ENCODE peak calls at places on chromosomes 11 and 22, in seven cellular contexts. One of them, this sample, is unnamed.

GRCh38 chr11:26228778-26229177 is 103.2 kb upstream of the ANO3 start:
- DNase-seq in AG04449: no peak
- DNase-seq in brain microvascular endothelial cell: peak; percentile 28
- DNase-seq in esophagus squamous epithelium: no peak
- DNase-seq in AG09309: no peak
- DNase-seq in fibroblast of lung: peak; percentile 52
- DNase-seq in heart left ventricle: no peak
- DNase-seq in this sample: no peak

GRCh38 chr22:37472418-37473006 is 13.7 kb downstream of the MFNG start:
- DNase-seq in AG04449: no peak
- DNase-seq in brain microvascular endothelial cell: no peak
- DNase-seq in esophagus squamous epithelium: no peak
- DNase-seq in AG09309: no peak
- DNase-seq in fibroblast of lung: no peak
- DNase-seq in heart left ventricle: no peak
- DNase-seq in this sample: no peak

GRCh38 chr22:43996981-43997265 is 27.2 kb upstream of the PARVB start:
- DNase-seq in AG04449: no peak
- DNase-seq in brain microvascular endothelial cell: no peak
- DNase-seq in esophagus squamous epithelium: no peak
- DNase-seq in AG09309: no peak
- DNase-seq in fibroblast of lung: no peak
- DNase-seq in heart left ventricle: no peak
- DNase-seq in this sample: no peak

GRCh38 chr11:69531071-69531716 is 49.7 kb downstream of the LINC01488 start:
- DNase-seq in AG04449: no peak
- DNase-seq in brain microvascular endothelial cell: no peak
- DNase-seq in esophagus squamous epithelium: no peak
- DNase-seq in AG09309: no peak
- DNase-seq in fibroblast of lung: no peak
- DNase-seq in heart left ventricle: no peak
- DNase-seq in this sample: no peak

GRCh38 chr22:29096736-29097669 is 24.2 kb downstream of the KREMEN1 start:
- DNase-seq in AG04449: no peak
- DNase-seq in brain microvascular endothelial cell: no peak
- DNase-seq in esophagus squamous epithelium: no peak
- DNase-seq in AG09309: no peak
- DNase-seq in fibroblast of lung: no peak
- DNase-seq in heart left ventricle: peak; percentile 27
- DNase-seq in this sample: no peak

GRCh38 chr11:29989181-29989580 is 27.6 kb downstream of the KCNA4 start:
- DNase-seq in AG04449: no peak
- DNase-seq in brain microvascular endothelial cell: no peak
- DNase-seq in esophagus squamous epithelium: no peak
- DNase-seq in AG09309: no peak
- DNase-seq in fibroblast of lung: peak; percentile 0
- DNase-seq in heart left ventricle: no peak
- DNase-seq in this sample: no peak

GRCh38 chr11:36186797-36187196 is 102.4 kb downstream of the COMMD9 start:
- DNase-seq in AG04449: no peak
- DNase-seq in brain microvascular endothelial cell: no peak
- DNase-seq in esophagus squamous epithelium: no peak
- DNase-seq in AG09309: no peak
- DNase-seq in fibroblast of lung: no peak
- DNase-seq in heart left ventricle: no peak
- DNase-seq in this sample: no peak

GRCh38 chr11:20127671-20128527 is 32.4 kb downstream of the DBX1 start:
- DNase-seq in AG04449: no peak
- DNase-seq in brain microvascular endothelial cell: peak; percentile 64
- DNase-seq in esophagus squamous epithelium: no peak
- DNase-seq in AG09309: no peak
- DNase-seq in fibroblast of lung: peak; percentile 57
- DNase-seq in heart left ventricle: peak; percentile 72
- DNase-seq in this sample: no peak

GRCh38 chr11:128814856-128815705 is 52.0 kb downstream of the KCNJ1 start:
- DNase-seq in AG04449: peak; percentile 85
- DNase-seq in brain microvascular endothelial cell: peak; percentile 76
- DNase-seq in esophagus squamous epithelium: no peak
- DNase-seq in AG09309: peak; percentile 88
- DNase-seq in fibroblast of lung: peak; percentile 83
- DNase-seq in heart left ventricle: peak; percentile 73
- DNase-seq in this sample: no peak

GRCh38 chr11:121520243-121521144 is 67.7 kb upstream of the SORL1-AS1 start:
- DNase-seq in AG04449: peak; percentile 53
- DNase-seq in brain microvascular endothelial cell: peak; percentile 42
- DNase-seq in esophagus squamous epithelium: no peak
- DNase-seq in AG09309: peak; percentile 39
- DNase-seq in fibroblast of lung: peak; percentile 80
- DNase-seq in heart left ventricle: no peak
- DNase-seq in this sample: no peak

GRCh38 chr22:41524283-41524682 is 20.0 kb downstream of the POLR3H start:
- DNase-seq in AG04449: no peak
- DNase-seq in brain microvascular endothelial cell: peak; percentile 52
- DNase-seq in esophagus squamous epithelium: no peak
- DNase-seq in AG09309: no peak
- DNase-seq in fibroblast of lung: no peak
- DNase-seq in heart left ventricle: peak; percentile 60
- DNase-seq in this sample: no peak

GRCh38 chr11:2791139-2791520 is 91.3 kb upstream of the KCNQ1OT1 start:
- DNase-seq in AG04449: no peak
- DNase-seq in brain microvascular endothelial cell: no peak
- DNase-seq in esophagus squamous epithelium: no peak
- DNase-seq in AG09309: no peak
- DNase-seq in fibroblast of lung: no peak
- DNase-seq in heart left ventricle: peak; percentile 4
- DNase-seq in this sample: no peak

GRCh38 chr22:31400023-31400397 is 606 bp downstream of the DRG1 start:
- DNase-seq in AG04449: no peak
- DNase-seq in brain microvascular endothelial cell: peak; percentile 14
- DNase-seq in esophagus squamous epithelium: no peak
- DNase-seq in AG09309: no peak
- DNase-seq in fibroblast of lung: peak; percentile 39
- DNase-seq in heart left ventricle: no peak
- DNase-seq in this sample: peak; percentile 3

GRCh38 chr22:20316217-20316843 is 3.5 kb downstream of the DGCR6L start:
- DNase-seq in AG04449: no peak
- DNase-seq in brain microvascular endothelial cell: no peak
- DNase-seq in esophagus squamous epithelium: no peak
- DNase-seq in AG09309: no peak
- DNase-seq in fibroblast of lung: no peak
- DNase-seq in heart left ventricle: no peak
- DNase-seq in this sample: no peak

GRCh38 chr11:11845066-11845465 is 3.3 kb downstream of the USP47 start:
- DNase-seq in AG04449: no peak
- DNase-seq in brain microvascular endothelial cell: no peak
- DNase-seq in esophagus squamous epithelium: no peak
- DNase-seq in AG09309: no peak
- DNase-seq in fibroblast of lung: no peak
- DNase-seq in heart left ventricle: no peak
- DNase-seq in this sample: no peak

GRCh38 chr11:118610773-118611432 is 3.5 kb downstream of the PHLDB1 start:
- DNase-seq in AG04449: no peak
- DNase-seq in brain microvascular endothelial cell: peak; percentile 61
- DNase-seq in esophagus squamous epithelium: no peak
- DNase-seq in AG09309: no peak
- DNase-seq in fibroblast of lung: peak; percentile 54
- DNase-seq in heart left ventricle: peak; percentile 87
- DNase-seq in this sample: no peak

GRCh38 chr22:23036684-23037428 is 33.5 kb upstream of the GNAZ start:
- DNase-seq in AG04449: peak; percentile 7
- DNase-seq in brain microvascular endothelial cell: no peak
- DNase-seq in esophagus squamous epithelium: no peak
- DNase-seq in AG09309: peak; percentile 7
- DNase-seq in fibroblast of lung: peak; percentile 9
- DNase-seq in heart left ventricle: no peak
- DNase-seq in this sample: no peak

GRCh38 chr11:76161261-76161961 is 44.9 kb downstream of the WNT11 start:
- DNase-seq in AG04449: no peak
- DNase-seq in brain microvascular endothelial cell: no peak
- DNase-seq in esophagus squamous epithelium: no peak
- DNase-seq in AG09309: no peak
- DNase-seq in fibroblast of lung: no peak
- DNase-seq in heart left ventricle: peak; percentile 52
- DNase-seq in this sample: no peak

DNA sequence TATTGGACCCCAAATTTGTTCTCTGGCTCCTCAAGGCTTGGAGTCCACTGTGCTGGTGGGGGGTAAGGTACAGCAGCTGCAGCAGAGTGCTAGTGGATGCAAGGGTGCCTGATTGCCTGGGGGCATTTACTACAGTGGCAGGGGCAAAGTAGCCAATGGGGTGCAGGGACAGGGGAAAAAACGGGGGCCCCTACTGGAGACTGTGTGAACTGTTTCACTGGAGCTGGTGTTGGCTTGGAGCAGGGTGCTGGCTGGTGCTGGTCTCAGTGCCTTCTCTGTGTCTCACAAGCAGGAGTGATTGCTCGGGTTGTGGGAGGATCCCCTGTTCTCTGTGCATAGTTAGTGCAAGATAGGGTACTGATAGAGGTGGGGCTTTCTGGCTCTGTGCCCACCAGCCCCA is 935.9 kb downstream of the JRKL start:
- DNase-seq in AG04449: no peak
- DNase-seq in brain microvascular endothelial cell: no peak
- DNase-seq in esophagus squamous epithelium: no peak
- DNase-seq in AG09309: no peak
- DNase-seq in fibroblast of lung: no peak
- DNase-seq in heart left ventricle: no peak
- DNase-seq in this sample: no peak
- TF ChIP-seq CTCF in AG04449: no peak
- TF ChIP-seq CTCF in brain microvascular endothelial cell: peak; percentile 7
- TF ChIP-seq CTCF in esophagus squamous epithelium: no peak
- TF ChIP-seq CTCF in AG09309: no peak
- TF ChIP-seq CTCF in fibroblast of lung: no peak
- TF ChIP-seq CTCF in heart left ventricle: no peak
- TF ChIP-seq CTCF in this sample: no peak

DNA sequence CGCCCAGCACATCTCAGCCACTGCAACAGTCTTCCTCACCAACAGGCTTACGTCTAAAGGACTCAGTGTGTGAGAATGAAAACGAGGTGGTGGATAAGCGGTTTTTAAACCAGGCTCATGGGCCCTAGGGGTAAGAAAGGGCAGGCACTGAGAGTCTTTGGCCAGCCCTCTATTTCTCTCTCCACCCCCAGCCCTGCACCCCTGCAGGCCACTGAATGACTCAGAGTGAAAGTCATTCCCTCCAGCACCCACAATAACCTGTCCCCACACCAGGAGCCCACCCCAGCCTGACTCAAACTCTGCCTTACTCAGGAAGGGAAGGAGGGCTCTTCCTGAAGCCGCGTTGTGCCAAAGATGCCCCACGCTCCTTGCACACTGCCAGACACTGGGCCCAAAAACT is 72.0 kb downstream of the LARGE1 start:
- DNase-seq in AG04449: no peak
- DNase-seq in brain microvascular endothelial cell: peak; percentile 26
- DNase-seq in esophagus squamous epithelium: no peak
- DNase-seq in AG09309: no peak
- DNase-seq in fibroblast of lung: peak; percentile 68
- DNase-seq in heart left ventricle: no peak
- DNase-seq in this sample: no peak
- H3K4me3 ChIP-seq in AG04449: no peak overlapping the region
- H3K4me3 ChIP-seq in brain microvascular endothelial cell: no peak overlapping the region
- H3K4me3 ChIP-seq in esophagus squamous epithelium: no peak overlapping the region
- H3K4me3 ChIP-seq in AG09309: no peak overlapping the region
- H3K4me3 ChIP-seq in fibroblast of lung: no peak overlapping the region
- H3K4me3 ChIP-seq in heart left ventricle: no peak overlapping the region
- H3K4me3 ChIP-seq in this sample: no peak overlapping the region

DNA sequence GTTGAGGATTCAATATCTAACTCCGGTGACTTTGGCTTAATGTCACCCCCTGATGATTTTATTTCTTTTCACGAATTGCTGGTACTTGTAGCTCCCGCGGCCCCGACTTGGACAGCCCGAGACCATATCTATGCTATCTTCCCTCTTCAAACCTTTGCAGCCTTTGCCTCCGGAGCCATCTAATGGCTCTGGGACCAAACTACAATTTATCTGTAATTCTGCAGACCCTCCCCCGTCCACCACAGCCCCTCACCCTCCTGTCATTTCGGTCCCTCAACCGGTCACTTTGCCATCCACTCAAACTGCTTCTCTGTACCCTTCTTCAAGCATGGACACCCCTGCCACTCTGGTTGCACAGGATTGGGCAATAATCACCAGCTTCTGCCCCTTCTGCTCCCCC is 25.7 kb upstream of the ALDH3B2 start:
- DNase-seq in AG04449: no peak
- DNase-seq in brain microvascular endothelial cell: no peak
- DNase-seq in esophagus squamous epithelium: no peak
- DNase-seq in AG09309: no peak
- DNase-seq in fibroblast of lung: no peak
- DNase-seq in heart left ventricle: no peak
- DNase-seq in this sample: no peak
- TF ChIP-seq CTCF in AG04449: no peak
- TF ChIP-seq CTCF in brain microvascular endothelial cell: no peak
- TF ChIP-seq CTCF in esophagus squamous epithelium: no peak
- TF ChIP-seq CTCF in AG09309: no peak
- TF ChIP-seq CTCF in fibroblast of lung: no peak
- TF ChIP-seq CTCF in heart left ventricle: no peak
- TF ChIP-seq CTCF in this sample: no peak

GRCh38 chr11:1448882-1449281 is 37.7 kb downstream of the MOB2 start:
- DNase-seq in AG04449: no peak
- DNase-seq in brain microvascular endothelial cell: no peak
- DNase-seq in esophagus squamous epithelium: no peak
- DNase-seq in AG09309: no peak
- DNase-seq in fibroblast of lung: no peak
- DNase-seq in heart left ventricle: no peak
- DNase-seq in this sample: no peak

GRCh38 chr11:1449516-1450270 is 36.9 kb downstream of the MOB2 start:
- DNase-seq in AG04449: no peak
- DNase-seq in brain microvascular endothelial cell: no peak
- DNase-seq in esophagus squamous epithelium: no peak
- DNase-seq in AG09309: no peak
- DNase-seq in fibroblast of lung: no peak
- DNase-seq in heart left ventricle: no peak
- DNase-seq in this sample: no peak

GRCh38 chr11:1450958-1451710 is 35.4 kb downstream of the MOB2 start:
- DNase-seq in AG04449: no peak
- DNase-seq in brain microvascular endothelial cell: no peak
- DNase-seq in esophagus squamous epithelium: no peak
- DNase-seq in AG09309: no peak
- DNase-seq in fibroblast of lung: no peak
- DNase-seq in heart left ventricle: no peak
- DNase-seq in this sample: no peak

GRCh38 chr11:1451781-1452470 is 34.7 kb downstream of the MOB2 start:
- DNase-seq in AG04449: no peak
- DNase-seq in brain microvascular endothelial cell: no peak
- DNase-seq in esophagus squamous epithelium: no peak
- DNase-seq in AG09309: no peak
- DNase-seq in fibroblast of lung: no peak
- DNase-seq in heart left ventricle: no peak
- DNase-seq in this sample: no peak

DNA sequence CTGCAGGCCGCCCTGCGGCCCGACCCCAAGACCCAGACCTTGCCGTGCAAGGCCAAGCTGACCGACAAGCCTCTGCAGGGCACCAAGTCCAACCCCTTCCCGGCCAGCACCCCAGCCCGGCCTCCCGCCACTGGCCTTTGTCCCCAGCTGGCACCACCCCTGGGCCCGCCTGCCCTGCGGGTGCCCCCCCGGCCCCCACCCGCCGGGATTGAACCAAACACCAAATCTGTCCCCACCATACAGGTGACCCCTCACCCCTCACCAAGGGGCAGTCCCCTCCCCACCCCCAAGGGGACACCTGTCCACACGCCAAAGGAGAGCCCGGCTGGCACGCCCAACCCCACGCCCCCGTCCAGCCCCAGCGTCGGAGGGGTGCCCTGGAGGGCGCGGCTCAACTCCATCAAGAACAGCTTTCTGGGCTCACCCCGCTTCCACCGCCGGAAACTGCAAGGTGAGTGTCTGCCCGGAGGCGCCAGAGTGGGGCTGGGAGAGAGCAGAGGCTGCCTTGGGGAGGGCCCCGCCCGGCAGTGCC is 36.2 kb downstream of the MOB2 start:
- DNase-seq in AG04449: no peak
- DNase-seq in brain microvascular endothelial cell: no peak
- DNase-seq in esophagus squamous epithelium: no peak
- DNase-seq in AG09309: no peak
- DNase-seq in fibroblast of lung: no peak
- DNase-seq in heart left ventricle: no peak
- DNase-seq in this sample: no peak
- H3K4me3 ChIP-seq in AG04449: no peak overlapping the region
- H3K4me3 ChIP-seq in brain microvascular endothelial cell: no peak overlapping the region
- H3K4me3 ChIP-seq in esophagus squamous epithelium: no peak overlapping the region
- H3K4me3 ChIP-seq in AG09309: no peak overlapping the region
- H3K4me3 ChIP-seq in fibroblast of lung: no peak overlapping the region
- H3K4me3 ChIP-seq in heart left ventricle: no peak overlapping the region
- H3K4me3 ChIP-seq in this sample: no peak overlapping the region

This sample was measured in epithelial cell of proximal tubule.